ENCODE peak calls at places on chromosome 3, in four cellular contexts. W is right lobe of liver, T is tibial nerve, N is heart right ventricle. A is an unnamed sample.

GRCh38 chr3:129123314-129124060 is 1.9 kb upstream of the RAB43 start:
- DNase-seq in N (no peak), W (no peak), T (no peak), A (no peak)

GRCh38 chr3:152322756-152323155 is 54.0 kb downstream of the MBNL1 start:
- DNase-seq in N (no peak), W (no peak), T (no peak), A (no peak)

GRCh38 chr3:63800097-63800496 is 19.0 kb upstream of the C3orf49 start:
- DNase-seq in N (no peak), W (no peak), T (no peak), A (no peak)

GRCh38 chr3:183577336-183577735 is 21.8 kb upstream of the KLHL6 start:
- DNase-seq in N (no peak), W (no peak), T (no peak), A (no peak)

GRCh38 chr3:129734449-129734848 is 128.0 kb upstream of the PLXND1 start:
- DNase-seq in T (no peak), W (no peak), N (no peak), A (no peak)

GRCh38 chr3:112814256-112814655 is 32.4 kb downstream of the CD200R1L start:
- DNase-seq in N (no peak), T (no peak), W (no peak), A (no peak)

GRCh38 chr3:13325092-13325491 is 95.0 kb downstream of the NUP210 start:
- DNase-seq in W (no peak), T (no peak), N (no peak), A (no peak)

GRCh38 chr3:60053518-60054265 is 1003.9 kb upstream of the CFAP20DC start:
- DNase-seq in T (no peak), W (no peak), N (no peak), A (no peak)

GRCh38 chr3:46868301-46868700 is 5.1 kb upstream of the MYL3 start:
- DNase-seq in N (no peak), W (no peak), T (no peak), A (no peak)

GRCh38 chr3:46289961-46290360 is 47.7 kb downstream of the CCR3 start:
- DNase-seq in N (no peak), W (no peak), T (no peak), A (no peak)

GRCh38 chr3:127365383-127365782 is 77.5 kb upstream of the PRR20G start:
- DNase-seq in W (no peak), N (no peak), T (no peak), A (no peak)

GRCh38 chr3:127368186-127369032 is 80.6 kb upstream of the PRR20G start:
- DNase-seq in N (no peak), T (no peak), W (no peak), A (no peak)

GRCh38 chr3:127367593-127367992 is 79.7 kb upstream of the PRR20G start:
- DNase-seq in T (no peak), N (no peak), W (no peak), A (no peak)

GRCh38 chr3:127369356-127369935 is 81.6 kb upstream of the PRR20G start:
- DNase-seq in W (no peak), N (no peak), T (no peak), A (no peak)

GRCh38 chr3:127366383-127366782 is 78.5 kb upstream of the PRR20G start:
- DNase-seq in W (no peak), N (no peak), T (no peak), A (no peak)
- TF ChIP-seq CTCF in W (no peak), N (no peak), T (no peak), A (no peak)

DNA sequence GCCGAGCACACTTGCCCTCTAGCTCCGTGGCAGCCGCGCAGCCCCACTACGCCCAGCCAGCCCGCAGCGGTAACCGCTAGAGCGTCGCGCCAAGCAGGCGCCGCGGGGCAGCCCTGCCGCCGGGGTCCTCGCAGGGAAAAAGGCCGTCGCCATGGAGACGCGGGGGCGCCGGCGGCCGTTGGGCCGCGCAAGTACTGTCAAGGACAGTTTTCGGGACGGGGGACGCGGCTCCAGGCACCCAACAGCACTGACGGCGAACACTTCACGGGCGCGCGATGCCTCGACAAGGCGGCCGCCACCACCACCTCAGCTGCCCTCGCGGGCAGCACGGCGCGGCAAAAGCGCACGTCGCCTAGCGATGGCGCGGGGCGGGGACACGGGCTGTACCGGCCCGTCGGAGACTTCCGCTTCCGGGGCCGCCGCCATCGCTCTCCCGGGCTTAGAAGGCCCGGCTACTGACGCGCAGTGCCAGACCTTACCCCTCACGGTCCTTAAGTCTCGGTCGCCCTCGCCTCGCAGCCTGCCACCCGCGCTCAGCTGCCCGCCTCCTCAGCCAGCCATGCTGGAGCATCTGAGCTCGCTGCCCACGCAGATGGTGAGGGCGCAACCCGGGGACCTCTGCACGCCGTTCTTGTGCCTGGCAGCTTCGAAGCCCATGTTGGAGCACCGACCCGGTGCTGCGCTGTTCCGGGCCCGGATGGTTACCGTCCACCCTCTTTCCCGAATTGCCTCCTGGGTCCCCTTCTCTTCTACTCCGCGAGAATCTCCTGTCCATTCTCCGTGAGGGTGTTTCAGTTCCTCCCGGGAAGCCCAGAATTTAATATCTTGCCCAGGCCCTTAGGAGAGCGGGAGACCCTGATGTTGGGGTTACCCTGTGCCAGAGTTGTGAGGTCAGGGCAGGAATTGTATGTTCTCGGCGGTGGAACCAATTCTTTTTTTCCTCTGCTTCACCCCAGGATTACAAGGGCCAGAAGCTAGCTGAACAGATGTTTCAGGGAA is at the start of the genes GLT8D1 and SPCS1:
- DNase-seq in T (peak; percentile 59), W (peak; percentile 91), N (peak; percentile 84), A (peak; percentile 87)
- TF ChIP-seq CTCF in T (no peak), W (peak; percentile 5), N (no peak), A (no peak)

GRCh38 chr3:168615489-168616020 is 519.8 kb upstream of the GOLIM4 start:
- DNase-seq in W (no peak), T (no peak), N (no peak), A (no peak)
- TF ChIP-seq CTCF in W (no peak), T (no peak), N (no peak), A (no peak)

GRCh38 chr3:42547401-42547945 is 34.3 kb downstream of the SEC22C start:
- DNase-seq in N (peak; percentile 61), W (peak; percentile 75), T (peak; percentile 33), A (peak; percentile 85)
- TF ChIP-seq CTCF in N (peak; percentile 97), W (peak; percentile 98), T (peak; percentile 85), A (peak; percentile 99)

DNA sequence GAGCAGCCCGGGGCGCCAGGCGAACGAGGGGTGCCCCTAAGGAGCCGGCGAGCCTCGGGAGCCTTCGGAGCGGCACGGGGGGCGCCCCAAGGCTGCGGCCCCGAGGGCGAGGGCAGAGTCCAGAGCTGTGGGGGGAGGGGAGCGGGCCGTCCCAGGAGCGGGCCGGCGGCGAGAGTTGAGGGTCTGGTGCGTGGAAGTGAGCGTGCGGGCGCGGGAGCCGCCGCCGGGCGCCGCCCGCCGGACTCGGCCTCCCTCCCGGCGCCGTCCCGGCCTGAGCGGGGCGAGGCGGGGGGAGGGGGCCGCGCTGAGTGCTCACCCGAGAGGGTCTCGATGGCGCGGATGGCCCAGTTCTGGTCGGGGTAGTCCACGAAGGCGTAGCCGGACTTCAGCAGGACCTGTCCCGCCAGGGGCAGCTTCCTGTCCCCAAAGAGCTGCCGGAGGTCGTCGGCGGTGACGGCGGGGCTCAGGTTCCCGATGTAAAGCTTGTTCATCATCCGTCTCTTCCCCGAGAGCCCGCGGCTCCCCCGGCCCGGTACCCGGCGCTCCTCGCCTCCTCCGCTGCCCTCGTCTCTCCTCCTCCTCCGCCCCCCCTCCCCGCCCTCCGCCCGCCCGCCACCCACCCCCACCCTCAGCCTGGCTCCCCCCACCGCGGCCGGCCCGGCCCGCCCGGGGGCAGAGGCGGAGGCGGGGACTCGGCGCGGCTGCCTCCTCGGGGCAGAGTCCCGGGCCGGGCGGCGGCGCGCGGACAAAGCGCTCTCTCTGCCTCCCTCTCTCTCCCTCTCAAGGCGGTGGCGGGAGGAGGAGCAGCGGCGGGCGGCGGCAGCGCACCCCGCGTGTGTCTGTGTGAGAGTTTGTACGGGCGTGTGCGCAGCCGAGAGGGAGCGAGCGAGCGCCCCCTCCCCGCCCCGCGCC is at the start of gene IGF2BP2:
- DNase-seq in W (peak; percentile 75), T (peak; percentile 29), N (peak; percentile 49), A (peak; percentile 89)
- TF ChIP-seq CTCF in W (no peak), T (peak; percentile 7), N (no peak), A (no peak)

GRCh38 chr3:7410782-7411181 is 549.9 kb downstream of the GRM7 start:
- DNase-seq in W (no peak), T (no peak), N (no peak), A (no peak)
- TF ChIP-seq CTCF in W (no peak), T (no peak), N (no peak), A (no peak)